ENCODE peak calls at places on chromosomes 3 and 15, in four cellular contexts. N is activated CD8-positive, alpha-beta T cell treated with anti-CD3 and anti-CD28 coated beads for 36 hours; D is activated naive CD8-positive, alpha-beta T cell treated with anti-CD3 and anti-CD28 coated beads, Interleukin-2, amount 50 U/mL, for 24 hours; S is ovary. X is an unnamed sample.
A peak's percentile ranks its signal among the peaks of the same experiment; 100 is the strongest.

GRCh38 chr15:25971053-25971452 is 107.9 kb upstream of the ATP10A start:
- DNase-seq in N (no peak), D (no peak), S (no peak), X (no peak)

GRCh38 chr15:92960996-92961681 is 61.0 kb downstream of the CHD2 start:
- DNase-seq in N (no peak), D (no peak), S (no peak), X (no peak)

GRCh38 chr3:37980477-37981347 is 9.9 kb upstream of the VILL start:
- DNase-seq in N (no peak), D (no peak), S (no peak), X (no peak)

GRCh38 chr3:25493246-25493645 is 65.2 kb downstream of the RARB start:
- DNase-seq in N (no peak), D (no peak), S (no peak), X (no peak)

GRCh38 chr15:38042707-38043445 is 108.4 kb downstream of the TMCO5A start:
- DNase-seq in N (no peak), D (no peak), S (peak; percentile 65), X (no peak)

GRCh38 chr3:152267831-152268500 is 763 bp upstream of the MBNL1 start:
- DNase-seq in N (peak; percentile 22), D (peak; percentile 35), S (no peak), X (no peak)

GRCh38 chr3:177935008-177935407 is 601.2 kb upstream of the KCNMB2 start:
- DNase-seq in N (no peak), D (no peak), S (no peak), X (no peak)

GRCh38 chr3:110378481-110378880 is 693.1 kb upstream of the NECTIN3 start:
- DNase-seq in N (no peak), D (no peak), S (no peak), X (no peak)

GRCh38 chr3:46372492-46373359 is 2.0 kb downstream of the CCR5 start:
- DNase-seq in N (no peak), D (no peak), S (no peak), X (no peak)